ENCODE peak calls at places on chromosomes 13 and 19, in ten cellular contexts. M is astrocyte of the cerebellum, R is AG04449, V is thoracic aorta, B is right atrium auricular region, K is lower leg skin, J is choroid plexus epithelial cell, C is A549, E is heart left ventricle, O is left ventricle myocardium inferior. X is an unnamed sample.

GRCh38 chr19:2547721-2548120 is 71.8 kb downstream of the GADD45B start:
- DNase-seq in M (no peak), R (no peak), V (no peak), B (no peak), K (no peak), J (no peak), C (no peak), E (no peak), O (no peak), X (no peak)

GRCh38 chr13:78802912-78803311 is 144.0 kb upstream of the OBI1 start:
- DNase-seq in M (no peak), R (no peak), V (no peak), B (no peak), K (no peak), J (no peak), C (no peak), E (no peak), O (no peak), X (no peak)

GRCh38 chr13:60484865-60485264 is 87.8 kb downstream of the TDRD3 start:
- DNase-seq in M (no peak), R (no peak), V (no peak), B (no peak), K (no peak), J (no peak), C (no peak), E (no peak), O (no peak), X (no peak)

GRCh38 chr13:47146136-47146535 is 249.3 kb upstream of the HTR2A start:
- DNase-seq in M (peak), R (peak), V (no peak), B (no peak), K (no peak), J (peak), C (no peak), E (no peak), O (no peak), X (no peak)

GRCh38 chr19:53545271-53546065 is 7.5 kb downstream of the ZNF331 start:
- DNase-seq in M (no peak), R (peak), V (no peak), B (no peak), K (no peak), J (no peak), C (peak), E (no peak), O (no peak), X (no peak)

GRCh38 chr19:3538258-3538929 is 580 bp upstream of the TEKTIP1 start:
- DNase-seq in M (no peak), R (no peak), V (no peak), B (no peak), K (no peak), J (no peak), C (no peak), E (no peak), O (no peak), X (no peak)

GRCh38 chr19:1362385-1363257 is 21.1 kb upstream of the NDUFS7 start:
- DNase-seq in M (no peak), R (no peak), V (no peak), B (no peak), K (no peak), J (no peak), C (no peak), E (no peak), O (no peak), X (no peak)

GRCh38 chr13:50576156-50576555 is 267.3 kb downstream of the DLEU7 start:
- DNase-seq in M (no peak), R (no peak), V (no peak), B (no peak), K (no peak), J (no peak), C (no peak), E (no peak), O (no peak), X (peak)

GRCh38 chr13:61383101-61383500 is 32.5 kb downstream of the PCDH20 start:
- DNase-seq in M (no peak), R (no peak), V (no peak), B (no peak), K (no peak), J (no peak), C (no peak), E (no peak), O (no peak), X (no peak)

GRCh38 chr13:21326155-21327030 is 132.7 kb downstream of the ZDHHC20 start:
- DNase-seq in M (peak), R (no peak), V (no peak), B (no peak), K (no peak), J (peak), C (no peak), E (no peak), O (no peak), X (no peak)

GRCh38 chr13:101231751-101232428 is 184.4 kb downstream of the NALCN start:
- DNase-seq in M (no peak), R (no peak), V (no peak), B (no peak), K (no peak), J (peak), C (no peak), E (no peak), O (no peak), X (no peak)

GRCh38 chr19:16351133-16351809 is 26.6 kb downstream of the KLF2 start:
- DNase-seq in M (no peak), R (no peak), V (no peak), B (no peak), K (no peak), J (no peak), C (no peak), E (no peak), O (no peak), X (no peak)

GRCh38 chr13:95087746-95088305 is 213.4 kb downstream of the ABCC4 start:
- DNase-seq in M (peak), R (no peak), V (no peak), B (no peak), K (no peak), J (peak), C (no peak), E (no peak), O (no peak), X (no peak)

GRCh38 chr13:37929308-37929707 is 59.7 kb upstream of the TRPC4 start:
- DNase-seq in M (no peak), R (no peak), V (no peak), B (no peak), K (no peak), J (no peak), C (no peak), E (no peak), O (no peak), X (no peak)

GRCh38 chr13:99600318-99600717 is 99.0 kb downstream of the TM9SF2 start:
- DNase-seq in M (no peak), R (no peak), V (no peak), B (no peak), K (no peak), J (no peak), C (no peak), E (no peak), O (no peak), X (no peak)

GRCh38 chr19:4115050-4115817 is 8.7 kb downstream of the MAP2K2 start:
- DNase-seq in M (no peak), R (no peak), V (no peak), B (no peak), K (no peak), J (no peak), C (no peak), E (peak), O (peak), X (no peak)

GRCh38 chr19:1122972-1123363 is 19.2 kb downstream of the GPX4 start:
- DNase-seq in M (no peak), R (no peak), V (no peak), B (no peak), K (peak), J (peak), C (no peak), E (peak), O (no peak), X (no peak)

GRCh38 chr19:8618751-8619150 is 8.2 kb upstream of the ADAMTS10 start:
- DNase-seq in M (no peak), R (no peak), V (no peak), B (no peak), K (no peak), J (peak), C (no peak), E (no peak), O (no peak), X (no peak)

GRCh38 chr13:113155201-113155600 is 3.2 kb upstream of the PROZ start:
- DNase-seq in M (no peak), R (no peak), V (no peak), B (peak), K (peak), J (no peak), C (no peak), E (no peak), O (no peak), X (no peak)

GRCh38 chr19:51593138-51593890 is 22.2 kb downstream of the ZNF175 start:
- DNase-seq in M (no peak), R (no peak), V (no peak), B (no peak), K (no peak), J (no peak), C (no peak), E (no peak), O (no peak), X (no peak)

GRCh38 chr13:95298971-95299627 is 2.2 kb downstream of the ABCC4 start:
- DNase-seq in M (peak), R (no peak), V (no peak), B (no peak), K (no peak), J (peak), C (no peak), E (no peak), O (no peak), X (no peak)

GRCh38 chr19:2324220-2324948 is 4.0 kb downstream of the LSM7 start:
- DNase-seq in M (no peak), R (no peak), V (no peak), B (no peak), K (no peak), J (no peak), C (no peak), E (no peak), O (no peak), X (no peak)

GRCh38 chr13:46131705-46132104 is 26.9 kb upstream of the CPB2 start:
- DNase-seq in M (no peak), R (no peak), V (no peak), B (no peak), K (no peak), J (no peak), C (no peak), E (no peak), O (no peak), X (no peak)

GRCh38 chr19:51743405-51743804 is 8.3 kb downstream of the FPR1 start:
- DNase-seq in M (no peak), R (no peak), V (no peak), B (no peak), K (no peak), J (peak), C (no peak), E (no peak), O (no peak), X (no peak)

GRCh38 chr13:41511827-41512226 is 54.5 kb downstream of the RGCC start:
- DNase-seq in M (no peak), R (no peak), V (no peak), B (no peak), K (no peak), J (no peak), C (no peak), E (no peak), O (no peak), X (no peak)

GRCh38 chr19:13118424-13119193 is 545 bp downstream of the NACC1 start:
- DNase-seq in M (no peak), R (no peak), V (no peak), B (no peak), K (no peak), J (peak), C (peak), E (peak), O (peak), X (peak)

GRCh38 chr19:55216461-55217198 is 7.3 kb upstream of the PTPRH start:
- DNase-seq in M (peak), R (peak), V (peak), B (peak), K (peak), J (peak), C (peak), E (peak), O (peak), X (peak)
- H3K4me3 ChIP-seq in M (peak), R (peak), V (peak), B (peak), K (no peak), J (peak), C (peak), E (peak), O (peak), X (peak)

GRCh38 chr19:42250666-42251531 is 4.0 kb downstream of the ERF start:
- DNase-seq in M (no peak), R (no peak), V (no peak), B (peak), K (no peak), J (no peak), C (no peak), E (peak), O (peak), X (peak)
- H3K4me3 ChIP-seq in M (peak), R (peak), V (peak), B (peak), K (no peak), J (no peak), C (peak), E (peak), O (peak), X (no peak)

DNA sequence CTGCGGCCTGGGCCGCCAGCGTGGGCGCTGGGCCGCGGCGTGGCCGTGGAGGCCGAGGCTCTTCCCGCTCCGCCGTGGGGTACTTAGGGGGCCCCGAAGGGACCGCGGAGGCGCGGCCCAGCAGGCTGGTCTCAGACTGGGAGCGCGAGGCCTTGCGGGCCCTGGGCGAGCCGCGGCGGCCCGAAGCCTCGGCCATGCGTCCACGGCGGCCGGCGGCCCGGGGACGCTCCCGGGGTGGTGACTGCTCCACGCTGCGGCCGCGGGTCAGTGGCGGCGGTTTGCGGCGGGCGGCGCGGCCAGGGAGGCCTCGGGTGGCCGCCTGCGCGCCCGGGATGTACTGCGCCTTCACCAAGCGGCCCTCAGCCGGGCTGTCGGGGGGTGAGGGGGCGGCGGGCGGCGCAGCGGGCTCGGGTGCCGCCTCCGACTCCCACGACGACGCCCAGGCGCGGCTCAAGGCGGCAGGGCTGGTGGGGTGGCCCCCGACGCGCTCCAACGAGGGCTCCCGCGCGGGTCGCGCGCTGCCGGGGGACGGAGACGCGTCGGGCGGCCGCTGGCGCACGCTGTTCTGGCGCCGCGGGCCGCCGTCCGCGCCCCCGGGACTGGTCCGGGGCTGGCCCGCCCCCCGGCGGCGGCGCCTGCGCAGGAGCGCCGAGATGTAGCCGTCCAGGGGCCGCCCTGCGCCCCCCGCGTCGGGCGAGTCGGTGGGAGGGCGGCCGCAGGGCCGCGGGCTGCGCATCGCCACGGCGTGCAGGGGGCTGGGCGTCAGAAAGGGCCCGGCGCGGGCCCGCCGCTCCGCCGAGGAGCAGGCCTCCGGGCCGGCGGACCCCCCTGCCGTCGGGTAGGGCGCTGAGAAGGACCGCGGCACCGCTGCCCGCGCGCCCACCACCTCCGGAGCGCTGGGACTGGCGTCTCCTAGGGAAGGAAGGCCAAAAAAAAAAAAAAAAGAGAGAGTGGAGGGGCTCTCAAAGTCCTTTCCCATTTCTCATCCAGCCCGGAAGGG is 11.7 kb downstream of the DACT3 start:
- DNase-seq in M (no peak), R (no peak), V (no peak), B (no peak), K (no peak), J (no peak), C (no peak), E (no peak), O (no peak), X (no peak)
- H3K4me3 ChIP-seq in M (no peak), R (no peak), V (no peak), B (no peak), K (no peak), J (no peak), C (no peak), E (no peak), O (no peak), X (no peak)

GRCh38 chr19:35673121-35673804 is 6.9 kb downstream of the UPK1A start:
- DNase-seq in M (no peak), R (no peak), V (no peak), B (peak), K (no peak), J (peak), C (peak), E (peak), O (peak), X (no peak)
- H3K4me3 ChIP-seq in M (peak), R (peak), V (peak), B (peak), K (no peak), J (peak), C (peak), E (peak), O (peak), X (no peak)

GRCh38 chr13:110387451-110388140 is 80.5 kb downstream of the COL4A2 start:
- DNase-seq in M (no peak), R (no peak), V (peak), B (no peak), K (no peak), J (peak), C (no peak), E (peak), O (peak), X (no peak)
- H3K4me3 ChIP-seq in M (no peak), R (peak), V (peak), B (peak), K (no peak), J (peak), C (no peak), E (peak), O (peak), X (no peak)

DNA sequence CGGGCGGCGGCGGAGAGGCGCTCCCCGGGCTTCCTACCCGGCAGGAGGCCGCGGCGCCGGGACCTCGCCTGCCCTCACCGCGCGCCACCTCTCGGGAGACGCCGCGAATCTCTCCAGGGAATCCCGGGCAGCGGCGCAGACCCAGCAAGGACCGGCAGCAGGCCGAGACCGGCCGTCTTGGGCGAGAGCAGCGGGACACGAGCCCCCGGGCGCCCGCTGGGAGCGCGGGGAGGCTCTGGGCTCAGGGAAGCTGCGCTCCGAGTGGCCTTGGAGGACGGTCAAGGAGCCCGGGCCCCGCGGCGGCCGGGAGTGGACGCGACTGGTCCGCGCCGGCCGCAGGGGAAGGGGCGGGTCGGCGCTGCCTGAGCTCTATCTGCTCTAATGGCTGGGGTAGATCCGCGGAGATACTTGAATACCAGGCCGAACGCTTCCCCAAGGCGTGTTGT is 14.7 kb downstream of the CDX2 start:
- DNase-seq in M (no peak), R (no peak), V (no peak), B (no peak), K (no peak), J (no peak), C (peak), E (no peak), O (no peak), X (peak)
- H3K4me3 ChIP-seq in M (peak), R (peak), V (peak), B (peak), K (peak), J (peak), C (peak), E (peak), O (peak), X (peak)